ENCODE peak calls at places on chromosomes 5 and 9, in seven cellular contexts. N is fibroblast of lung, L is foreskin fibroblast, G is breast epithelium, B is AG04449, T is H9, S is AG04450. C is an unnamed sample.
A peak's percentile ranks its signal among the peaks of the same experiment; 100 is the strongest.

GRCh38 chr9:111965566-111966019 is 69.0 kb downstream of the UGCG start:
- DNase-seq in T (no peak), B (peak; percentile 95), L (peak; percentile 95), N (peak; percentile 99), G (no peak), S (peak; percentile 88), C (no peak)

GRCh38 chr9:125240649-125240999 is 519 bp downstream of the HSPA5 start:
- DNase-seq in N (peak; percentile 29), S (no peak), L (peak; percentile 45), B (no peak), T (no peak), G (peak; percentile 45), C (no peak)

GRCh38 chr9:97564291-97565175 is 63.1 kb downstream of the TMOD1 start:
- DNase-seq in N (peak; percentile 55), L (peak; percentile 77), S (peak; percentile 49), B (no peak), T (peak; percentile 16), G (no peak), C (peak; percentile 30)

GRCh38 chr9:87276851-87277251 is 220.8 kb upstream of the DAPK1 start:
- DNase-seq in T (no peak), S (no peak), G (no peak), L (no peak), N (peak; percentile 70), B (no peak), C (no peak)

GRCh38 chr5:152560508-152561137 is 155.5 kb upstream of the NMUR2 start:
- DNase-seq in B (peak; percentile 3), S (no peak), L (peak; percentile 55), N (peak; percentile 42), G (no peak), T (peak; percentile 79), C (peak; percentile 23)

GRCh38 chr9:129109952-129110739 is 447 bp downstream of the CRAT start:
- DNase-seq in N (no peak), L (peak; percentile 60), G (no peak), S (no peak), B (no peak), T (no peak), C (no peak)

GRCh38 chr5:36928947-36929346 is 52.4 kb downstream of the NIPBL start:
- DNase-seq in T (no peak), L (peak; percentile 77), G (no peak), B (no peak), N (peak; percentile 83), S (peak; percentile 18), C (no peak)

GRCh38 chr5:56335212-56335611 is 102.1 kb upstream of the ANKRD55 start:
- DNase-seq in S (no peak), G (no peak), L (no peak), N (no peak), T (no peak), B (no peak), C (no peak)

GRCh38 chr5:113123563-113123962 is 147.0 kb downstream of the DCP2 start:
- DNase-seq in N (no peak), T (peak; percentile 37), B (no peak), G (no peak), L (no peak), S (no peak), C (no peak)

DNA sequence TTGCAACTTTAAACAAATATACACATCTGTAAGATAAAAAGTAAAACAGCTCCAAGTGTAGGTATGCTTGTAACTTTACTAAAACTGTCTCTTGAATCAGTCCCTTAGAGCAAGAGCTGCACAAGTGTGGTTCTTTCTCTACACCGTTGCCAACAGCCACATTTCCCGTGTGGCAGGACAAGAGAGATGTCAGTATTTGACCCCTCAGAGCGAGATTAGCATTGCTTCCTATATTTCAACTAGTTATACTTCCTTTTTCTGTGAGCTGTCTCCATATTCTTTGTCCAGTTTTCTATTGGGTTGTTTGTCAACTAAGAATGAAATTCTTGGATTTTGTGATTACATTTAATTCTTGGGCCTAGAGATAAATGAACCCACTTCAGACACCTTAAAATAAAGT is 8.1 kb downstream of the PLIN2 start:
- DNase-seq in S (no peak), L (peak; percentile 21), B (no peak), N (no peak), T (no peak), G (no peak), C (no peak)
- TF ChIP-seq CTCF in S (no peak), L (no peak), B (no peak), N (no peak), T (no peak), G (no peak), C (no peak)

DNA sequence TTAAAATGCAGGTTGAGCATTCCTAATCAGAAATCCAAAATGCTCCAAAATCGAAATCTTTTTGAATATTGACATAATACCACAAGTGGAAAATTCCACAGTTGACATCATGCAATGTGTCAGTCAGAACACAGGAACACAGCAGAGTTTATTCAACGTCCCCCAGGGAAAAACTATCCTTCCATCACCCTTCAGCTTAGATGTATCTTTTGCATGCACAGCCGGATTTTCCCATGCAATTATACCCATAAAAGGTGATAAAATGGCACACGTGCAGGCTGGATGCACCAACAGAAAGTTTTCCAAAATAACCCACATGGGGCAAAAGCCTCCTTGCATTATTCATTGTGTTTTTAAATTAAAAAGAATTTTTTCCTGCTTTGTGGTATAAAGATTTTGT is 71.2 kb downstream of the RAB24 start:
- DNase-seq in B (no peak), N (no peak), S (no peak), L (no peak), T (no peak), G (no peak), C (no peak)
- TF ChIP-seq CTCF in B (no peak), N (no peak), S (no peak), L (no peak), T (no peak), G (no peak), C (no peak)

GRCh38 chr5:98111686-98112085 is 661.8 kb upstream of the RGMB start:
- DNase-seq in S (no peak), T (no peak), N (no peak), G (no peak), L (no peak), B (no peak), C (no peak)
- TF ChIP-seq CTCF in S (peak; percentile 55), T (no peak), N (peak; percentile 60), G (no peak), L (peak; percentile 14), B (peak; percentile 17), C (peak; percentile 24)

GRCh38 chr9:71223953-71224538 is 102.6 kb upstream of the TRPM3 start:
- DNase-seq in T (peak; percentile 36), G (no peak), B (peak; percentile 2), S (no peak), L (peak; percentile 3), N (no peak), C (no peak)

GRCh38 chr9:71213633-71214032 is 92.2 kb upstream of the TRPM3 start:
- DNase-seq in S (no peak), B (no peak), G (no peak), L (peak; percentile 2), N (no peak), T (no peak), C (no peak)

GRCh38 chr9:71218774-71219173 is 97.4 kb upstream of the TRPM3 start:
- DNase-seq in N (peak; percentile 19), S (no peak), B (no peak), T (no peak), L (peak; percentile 11), G (no peak), C (no peak)
- TF ChIP-seq CTCF in N (no peak), S (no peak), B (no peak), T (no peak), L (no peak), G (no peak), C (no peak)

GRCh38 chr9:109248133-109248581 is 72.7 kb downstream of the EPB41L4B start:
- DNase-seq in S (no peak), N (peak; percentile 25), B (no peak), G (no peak), T (no peak), L (peak; percentile 21), C (no peak)
- TF ChIP-seq CTCF in S (no peak), N (no peak), B (peak; percentile 28), G (no peak), T (no peak), L (no peak), C (no peak)

GRCh38 chr5:174074369-174074768 is 28.9 kb downstream of the NSG2 start:
- DNase-seq in S (no peak), B (no peak), T (no peak), G (no peak), N (no peak), L (no peak), C (no peak)

GRCh38 chr5:174067499-174067898 is 22.0 kb downstream of the NSG2 start:
- DNase-seq in L (no peak), G (no peak), T (no peak), N (no peak), B (no peak), S (no peak), C (no peak)

GRCh38 chr5:174078416-174078815 is 32.9 kb downstream of the NSG2 start:
- DNase-seq in S (no peak), N (no peak), B (no peak), L (no peak), G (no peak), T (no peak), C (no peak)

GRCh38 chr5:174071484-174071883 is 26.0 kb downstream of the NSG2 start:
- DNase-seq in L (no peak), S (no peak), N (no peak), B (no peak), G (no peak), T (no peak), C (no peak)

GRCh38 chr5:174073088-174073487 is 27.6 kb downstream of the NSG2 start:
- DNase-seq in S (no peak), L (no peak), T (no peak), N (peak; percentile 29), G (no peak), B (no peak), C (no peak)
- TF ChIP-seq CTCF in S (no peak), L (no peak), T (no peak), N (no peak), G (no peak), B (no peak), C (no peak)

C was measured in retinal pigment epithelial cell.